ENCODE peak calls at places on chromosomes 7 and 10, in four cellular contexts. O is mesendoderm, K is H9, S is IMR-90. C is an unnamed sample.

GRCh38 chr7:139095194-139095659 is 14.3 kb downstream of the ZC3HAV1 start:
- DNase-seq in K (peak; percentile 38), S (no peak), O (peak; percentile 62), C (no peak)

GRCh38 chr7:86914468-86915054 is 144.9 kb downstream of the ELAPOR2 start:
- DNase-seq in K (no peak), O (peak; percentile 41), S (peak; percentile 7), C (no peak)

GRCh38 chr7:140640060-140640611 is 477 bp downstream of the DENND2A start:
- DNase-seq in K (peak; percentile 51), S (peak; percentile 50), O (peak; percentile 67), C (no peak)

GRCh38 chr10:45373783-45374450 is at the start of gene ALOX5:
- DNase-seq in S (no peak), K (peak; percentile 89), O (peak; percentile 66), C (peak; percentile 78)

GRCh38 chr7:31432831-31433340 is 81.0 kb upstream of the ITPRID1 start:
- DNase-seq in S (no peak), K (no peak), O (peak; percentile 82), C (no peak)

GRCh38 chr7:101557421-101557820 is 71.7 kb downstream of the MYL10 start:
- DNase-seq in K (peak; percentile 15), S (no peak), O (no peak), C (no peak)

GRCh38 chr10:62584726-62585125 is 210.6 kb downstream of the ZNF365 start:
- DNase-seq in K (no peak), S (peak; percentile 73), O (no peak), C (no peak)

GRCh38 chr10:72337039-72337629 is 17.6 kb downstream of the DNAJB12 start:
- DNase-seq in O (peak; percentile 63), S (peak; percentile 53), K (peak; percentile 73), C (peak; percentile 91)

GRCh38 chr7:128097211-128097731 is 66.0 kb upstream of the LRRC4 start:
- DNase-seq in K (no peak), S (peak; percentile 38), O (no peak), C (no peak)

GRCh38 chr10:73877533-73878160 is 3.3 kb upstream of the CAMK2G start:
- DNase-seq in O (peak; percentile 86), S (no peak), K (no peak), C (no peak)

GRCh38 chr7:28745351-28745750 is 212.8 kb downstream of the TRIL start:
- DNase-seq in S (no peak), O (no peak), K (no peak), C (no peak)

GRCh38 chr7:28685291-28685659 is 272.9 kb downstream of the TRIL start:
- DNase-seq in S (no peak), O (no peak), K (no peak), C (no peak)

GRCh38 chr7:7231005-7231404 is 48.7 kb downstream of the C1GALT1 start:
- DNase-seq in K (no peak), S (no peak), O (no peak), C (no peak)

DNA sequence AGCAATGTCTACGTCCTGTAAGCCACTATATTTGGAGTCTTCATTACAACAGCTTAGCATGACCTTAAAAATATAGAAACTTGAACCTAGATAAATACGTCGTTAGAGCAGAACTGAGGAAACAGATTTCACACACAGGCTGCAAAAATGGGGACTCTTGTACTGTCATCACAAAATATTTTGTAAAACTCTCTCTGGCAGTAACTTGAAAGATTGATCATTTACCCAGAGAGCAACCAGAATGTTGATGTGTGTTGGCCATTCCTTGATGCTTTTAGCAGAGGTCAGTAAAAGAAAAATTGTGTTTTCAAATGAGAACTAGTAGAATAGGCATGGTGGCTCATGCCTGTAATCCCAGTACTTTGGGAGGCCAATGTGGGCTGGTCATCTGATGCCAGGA is 14.5 kb upstream of the PON1 start:
- DNase-seq in O (no peak), S (no peak), K (no peak), C (no peak)
- H3K56ac ChIP-seq in O (no peak overlapping the region), S (no peak overlapping the region), K (no peak overlapping the region), C (no peak overlapping the region)

GRCh38 chr7:84190016-84190705 is 4.4 kb downstream of the SEMA3A start:
- DNase-seq in S (peak; percentile 52), O (no peak), K (no peak), C (no peak)

GRCh38 chr7:84188811-84189405 is 5.7 kb downstream of the SEMA3A start:
- DNase-seq in K (no peak), O (peak; percentile 29), S (peak; percentile 32), C (no peak)

GRCh38 chr7:84193787-84194186 is 802 bp downstream of the SEMA3A start:
- DNase-seq in K (no peak), S (no peak), O (no peak), C (no peak)

GRCh38 chr7:84191842-84192241 is 2.7 kb downstream of the SEMA3A start:
- DNase-seq in K (no peak), S (peak; percentile 54), O (no peak), C (no peak)

GRCh38 chr7:84191261-84191660 is 3.3 kb downstream of the SEMA3A start:
- DNase-seq in S (peak; percentile 43), K (no peak), O (no peak), C (no peak)
- H3K56ac ChIP-seq in S (no peak overlapping the region), K (no peak overlapping the region), O (no peak overlapping the region), C (no peak overlapping the region)

DNA sequence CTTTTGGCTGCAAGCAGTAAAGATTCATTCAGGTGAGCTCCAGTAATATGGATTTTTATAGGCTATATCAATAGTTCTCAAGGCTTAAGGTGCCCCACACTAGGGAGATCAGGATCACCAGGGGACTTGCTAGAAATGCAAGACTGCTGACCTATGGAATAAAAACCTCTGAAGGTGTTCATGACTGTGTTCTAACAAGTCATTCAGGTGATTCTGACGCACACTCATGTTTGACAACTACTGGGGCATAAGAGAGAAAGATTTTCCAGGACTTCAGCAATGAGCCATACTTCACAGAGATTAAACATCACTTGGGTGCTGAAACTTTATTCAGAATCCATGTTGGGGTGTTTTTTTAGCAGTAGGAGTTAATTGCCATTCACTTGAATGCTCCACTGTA is 4.8 kb upstream of the TAS2R38 start:
- DNase-seq in S (no peak), O (no peak), K (no peak), C (no peak)
- H3K56ac ChIP-seq in S (no peak overlapping the region), O (no peak overlapping the region), K (no peak overlapping the region), C (no peak overlapping the region)

GRCh38 chr7:26280723-26281122 is 10.9 kb upstream of the SNX10 start:
- DNase-seq in K (no peak), O (peak; percentile 23), S (no peak), C (no peak)

GRCh38 chr7:26280097-26280496 is 11.6 kb upstream of the SNX10 start:
- DNase-seq in S (no peak), O (no peak), K (no peak), C (no peak)

GRCh38 chr7:26279405-26279804 is 12.3 kb upstream of the SNX10 start:
- DNase-seq in K (no peak), S (no peak), O (no peak), C (no peak)

GRCh38 chr7:26278769-26279168 is 12.9 kb upstream of the SNX10 start:
- DNase-seq in K (no peak), S (no peak), O (no peak), C (no peak)

DNA sequence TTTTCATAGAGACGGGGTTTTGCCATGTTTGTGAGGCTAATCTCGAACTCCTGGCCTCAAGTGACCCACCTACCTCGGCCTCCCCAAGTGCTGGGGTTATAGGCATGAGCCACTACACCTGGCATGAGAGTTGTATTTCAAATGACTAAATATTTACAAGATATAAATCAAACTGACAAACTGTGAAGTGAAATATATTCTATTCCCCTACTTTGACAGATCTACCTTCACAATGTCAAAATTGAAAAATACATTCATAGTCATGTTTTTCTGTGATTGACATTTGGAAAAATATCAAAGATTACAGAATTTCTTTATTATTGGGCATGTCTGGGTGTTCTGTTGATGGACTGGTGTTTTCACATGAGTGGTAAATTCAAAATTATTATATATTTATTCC is 16.4 kb upstream of the SNX10 start:
- DNase-seq in S (no peak), K (no peak), O (no peak), C (no peak)
- H3K56ac ChIP-seq in S (no peak overlapping the region), K (no peak overlapping the region), O (no peak overlapping the region), C (no peak overlapping the region)

DNA sequence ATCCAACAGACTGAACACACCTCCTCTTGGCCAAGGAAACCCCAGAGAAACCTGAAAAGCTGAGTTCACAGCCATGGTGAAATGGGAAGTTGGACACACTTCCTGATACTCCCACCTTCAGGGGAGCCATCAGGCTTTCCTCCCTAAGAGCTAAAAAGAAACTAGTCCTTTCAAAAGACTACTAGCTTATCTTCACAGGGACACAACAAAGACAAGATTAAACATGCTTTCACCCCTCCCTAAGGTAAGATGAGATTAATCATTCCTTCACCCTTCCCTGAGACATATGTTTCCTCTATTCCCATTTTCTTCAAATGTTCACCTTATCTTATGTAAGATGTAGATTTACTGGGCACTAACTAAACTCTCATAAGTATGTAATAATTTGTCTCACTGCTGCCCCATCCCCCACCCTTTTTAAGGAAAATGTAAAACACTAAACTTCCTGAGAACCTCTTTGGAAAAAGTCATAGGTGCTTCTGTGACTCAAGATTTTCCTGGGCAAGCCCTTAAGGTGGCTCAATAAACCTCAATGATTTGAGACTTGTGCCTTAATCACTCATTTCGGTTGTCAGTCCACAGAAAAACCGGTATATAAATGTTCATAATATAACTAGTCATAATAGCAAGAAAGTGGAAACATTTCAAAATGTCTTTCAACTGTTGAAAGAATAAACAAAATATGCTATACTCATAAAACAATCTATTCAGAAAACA is 40.5 kb downstream of the HTR7 start:
- DNase-seq in K (no peak), O (peak; percentile 28), S (no peak), C (peak; percentile 23)
- H3K56ac ChIP-seq in K (no peak overlapping the region), O (peak overlapping the region; percentile 68), S (no peak overlapping the region), C (no peak overlapping the region)

GRCh38 chr7:43868681-43869017 is 668 bp downstream of the MRPS24 start:
- DNase-seq in K (no peak), S (no peak), O (no peak), C (no peak)
- H3K56ac ChIP-seq in K (no peak overlapping the region), S (no peak overlapping the region), O (peak overlapping the region; percentile 98), C (no peak overlapping the region)

DNA sequence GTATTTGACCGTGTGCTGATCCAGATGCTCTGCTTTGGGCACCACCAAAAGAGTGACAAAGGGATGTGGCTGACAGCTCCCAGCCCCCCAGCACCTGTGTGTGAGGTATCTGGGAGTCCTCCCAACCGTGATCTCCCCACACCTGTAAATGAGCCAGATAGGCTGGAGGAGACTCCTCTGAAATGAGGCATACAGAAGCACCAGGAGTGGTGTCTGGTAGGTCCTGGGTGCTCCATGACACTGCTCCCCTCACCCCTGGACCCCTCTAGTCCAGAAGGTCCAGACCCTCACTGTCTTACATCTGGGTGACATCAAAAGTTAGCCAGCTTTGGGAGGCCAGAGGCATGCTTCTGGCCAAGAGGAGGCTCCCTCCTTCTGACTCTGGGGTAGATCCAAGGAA is 20.0 kb upstream of the DRGX start:
- DNase-seq in K (no peak), O (no peak), S (no peak), C (no peak)
- H3K56ac ChIP-seq in K (no peak overlapping the region), O (no peak overlapping the region), S (no peak overlapping the region), C (no peak overlapping the region)

GRCh38 chr10:78042058-78042751 is 8.5 kb downstream of the RPS24 start:
- DNase-seq in O (no peak), K (no peak), S (no peak), C (no peak)
- H3K56ac ChIP-seq in O (no peak overlapping the region), K (no peak overlapping the region), S (no peak overlapping the region), C (no peak overlapping the region)

DNA sequence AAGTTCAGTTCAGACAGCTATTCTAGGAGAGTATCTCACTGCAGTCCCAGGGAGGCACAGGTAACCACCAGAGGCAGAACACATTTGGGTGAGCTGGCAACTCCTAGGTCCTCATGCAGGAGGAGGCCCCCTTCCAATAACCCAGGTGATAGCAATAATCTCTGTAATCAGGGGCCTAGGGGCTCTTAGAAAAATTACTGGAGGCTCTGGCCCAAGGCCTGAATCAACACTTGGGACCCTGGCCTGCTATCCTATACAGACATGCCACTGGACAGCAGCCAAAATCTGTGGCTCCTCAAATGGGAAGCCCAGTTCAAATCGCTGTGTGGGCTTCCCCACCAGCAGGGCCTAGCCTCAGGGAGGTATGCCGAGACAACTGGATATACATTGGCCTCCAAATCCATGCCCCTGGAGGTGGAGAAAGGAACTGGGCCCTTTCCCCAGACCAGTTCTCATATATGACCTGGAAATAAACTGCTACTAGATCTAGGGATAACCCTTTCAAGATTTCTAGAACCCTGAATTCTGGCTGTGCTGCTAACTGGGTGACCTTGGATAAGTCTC is 1.6 kb downstream of the AVPI1 start:
- DNase-seq in K (peak; percentile 68), S (peak; percentile 58), O (peak; percentile 88), C (no peak)
- H3K56ac ChIP-seq in K (no peak overlapping the region), S (peak overlapping the region; percentile 67), O (no peak overlapping the region), C (no peak overlapping the region)